ENCODE peak calls at places on chromosomes 11 and 22, in eight cellular contexts. E is suprapubic skin; G is cardiac fibroblast; H is WERI-Rb-1; A is fibroblast of lung; W is epithelial cell of esophagus; D is effector memory CD4-positive, alpha-beta T cell; N is astrocyte of the spinal cord. F is an unnamed sample.
A peak's percentile ranks its signal among the peaks of the same experiment; 100 is the strongest.

GRCh38 chr11:78740175-78741161 is 165.8 kb upstream of the NARS2 start:
- DNase-seq in E (no peak), G (no peak), H (no peak), A (no peak), W (no peak), D (no peak), N (no peak), F (no peak)

GRCh38 chr11:12200359-12201015 is 90.1 kb downstream of the MICAL2 start:
- DNase-seq in E (no peak), G (peak; percentile 90), H (no peak), A (peak; percentile 68), W (peak; percentile 72), D (no peak), N (peak; percentile 72), F (no peak)

GRCh38 chr22:46297151-46297819 is 615 bp downstream of the GTSE1 start:
- DNase-seq in E (no peak), G (no peak), H (peak; percentile 17), A (peak; percentile 9), W (peak; percentile 38), D (no peak), N (peak; percentile 27), F (no peak)

GRCh38 chr11:112134473-112134872 is 29.4 kb downstream of the IL18 start:
- DNase-seq in E (no peak), G (no peak), H (no peak), A (no peak), W (no peak), D (no peak), N (no peak), F (no peak)

GRCh38 chr11:77094841-77095365 is 7.7 kb upstream of the OMP start:
- DNase-seq in E (no peak), G (no peak), H (no peak), A (no peak), W (no peak), D (no peak), N (no peak), F (no peak)

GRCh38 chr11:128342511-128343133 is 244.7 kb downstream of the ETS1 start:
- DNase-seq in E (no peak), G (peak; percentile 77), H (peak; percentile 22), A (peak; percentile 40), W (peak; percentile 91), D (peak; percentile 76), N (peak; percentile 76), F (peak; percentile 66)

GRCh38 chr11:75441804-75442132 is 8.8 kb upstream of the KLHL35 start:
- DNase-seq in E (no peak), G (no peak), H (no peak), A (no peak), W (peak; percentile 29), D (no peak), N (no peak), F (no peak)

GRCh38 chr22:50293441-50294318 is 13.8 kb downstream of the PLXNB2 start:
- DNase-seq in E (no peak), G (peak; percentile 90), H (no peak), A (peak; percentile 52), W (peak; percentile 69), D (no peak), N (peak; percentile 65), F (no peak)

GRCh38 chr11:115503083-115503885 is 931 bp downstream of the CADM1 start:
- DNase-seq in E (peak; percentile 79), G (peak; percentile 22), H (peak; percentile 72), A (peak; percentile 63), W (peak; percentile 28), D (no peak), N (peak; percentile 73), F (no peak)

GRCh38 chr11:46719543-46720218 is 668 bp downstream of the F2 start:
- DNase-seq in E (no peak), G (no peak), H (no peak), A (no peak), W (no peak), D (no peak), N (no peak), F (no peak)

GRCh38 chr22:18058770-18059169 is 19.0 kb upstream of the PEX26 start:
- DNase-seq in E (no peak), G (no peak), H (no peak), A (no peak), W (no peak), D (no peak), N (no peak), F (no peak)

GRCh38 chr22:47290706-47291430 is 528.4 kb downstream of the TBC1D22A start:
- DNase-seq in E (peak; percentile 43), G (no peak), H (peak; percentile 7), A (no peak), W (no peak), D (no peak), N (no peak), F (no peak)

GRCh38 chr11:12842933-12843636 is 166.0 kb upstream of the RASSF10 start:
- DNase-seq in E (no peak), G (peak; percentile 86), H (peak; percentile 66), A (peak; percentile 64), W (peak; percentile 72), D (no peak), N (peak; percentile 69), F (no peak)

GRCh38 chr22:48071828-48072227 is 1309.4 kb downstream of the TBC1D22A start:
- DNase-seq in E (no peak), G (no peak), H (peak; percentile 30), A (no peak), W (no peak), D (no peak), N (no peak), F (no peak)

GRCh38 chr11:1858154-1858553 is 5.3 kb downstream of the LSP1 start:
- DNase-seq in E (no peak), G (no peak), H (no peak), A (no peak), W (no peak), D (no peak), N (no peak), F (no peak)

GRCh38 chr11:69650081-69650831 is 9.3 kb downstream of the CCND1 start:
- DNase-seq in E (no peak), G (no peak), H (no peak), A (no peak), W (no peak), D (no peak), N (no peak), F (no peak)

GRCh38 chr11:1519028-1519736 is 32.6 kb upstream of the MOB2 start:
- DNase-seq in E (no peak), G (no peak), H (no peak), A (no peak), W (no peak), D (no peak), N (no peak), F (no peak)

DNA sequence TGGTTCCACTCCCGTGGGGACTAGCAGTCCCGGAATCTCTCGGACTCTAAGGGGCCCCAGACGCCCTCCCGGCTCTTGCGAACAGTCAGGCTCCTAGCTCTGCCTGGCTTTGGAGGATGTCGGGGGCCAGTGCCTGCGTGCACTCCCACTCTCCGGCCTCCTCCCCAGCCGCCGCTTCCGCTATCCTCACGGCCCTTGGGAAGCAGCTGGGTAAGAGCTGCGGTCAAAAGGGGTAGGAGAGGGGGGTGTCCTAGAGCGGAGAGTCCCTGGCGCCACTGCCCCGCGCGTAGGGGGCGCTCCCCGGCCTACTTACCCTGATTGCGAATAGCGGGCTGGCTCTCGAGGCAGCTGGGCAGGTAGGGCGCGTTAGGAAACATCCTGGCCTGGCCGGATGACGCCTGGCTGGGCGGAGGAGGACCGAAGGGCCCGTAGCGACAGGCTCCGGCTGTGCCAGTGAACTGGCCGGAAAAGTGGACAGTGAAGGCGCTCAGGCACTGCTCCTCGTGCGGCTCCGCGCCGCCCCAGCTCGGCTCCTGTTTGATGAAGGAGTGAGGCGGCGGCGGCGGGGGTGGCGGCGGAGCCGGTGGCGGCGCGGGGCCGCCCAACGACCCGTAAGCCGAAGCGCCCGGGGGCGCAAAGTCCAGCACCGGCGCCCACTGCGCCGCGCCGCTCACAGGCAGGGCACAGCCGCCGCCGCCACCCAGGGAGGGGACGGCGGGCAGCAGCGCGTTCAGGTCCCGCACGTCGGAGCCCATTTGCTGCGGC is 770 bp downstream of the WT1 start:
- DNase-seq in E (no peak), G (peak; percentile 75), H (no peak), A (no peak), W (no peak), D (no peak), N (no peak), F (no peak)
- H3K4me3 ChIP-seq in E (peak overlapping the region; percentile 44), G (peak overlapping the region; percentile 69), H (peak overlapping the region; percentile 13), A (no peak overlapping the region), W (no peak overlapping the region), D (no peak overlapping the region), N (no peak overlapping the region), F (no peak overlapping the region)

GRCh38 chr11:393219-394033 is 583 bp upstream of the PKP3 start:
- DNase-seq in E (no peak), G (peak; percentile 72), H (no peak), A (peak; percentile 66), W (peak; percentile 97), D (no peak), N (peak; percentile 57), F (no peak)
- H3K4me3 ChIP-seq in E (peak overlapping the region; percentile 58), G (no peak overlapping the region), H (no peak overlapping the region), A (no peak overlapping the region), W (peak overlapping the region; percentile 84), D (no peak overlapping the region), N (no peak overlapping the region), F (no peak overlapping the region)

GRCh38 chr11:122743093-122743741 is 87.7 kb downstream of the UBASH3B start:
- DNase-seq in E (no peak), G (no peak), H (no peak), A (no peak), W (no peak), D (no peak), N (no peak), F (no peak)
- H3K4me3 ChIP-seq in E (no peak overlapping the region), G (no peak overlapping the region), H (no peak overlapping the region), A (no peak overlapping the region), W (no peak overlapping the region), D (peak overlapping the region; percentile 4), N (no peak overlapping the region), F (no peak overlapping the region)

GRCh38 chr11:3174387-3174786 is 9.3 kb upstream of the OSBPL5 start:
- DNase-seq in E (no peak), G (no peak), H (no peak), A (no peak), W (no peak), D (no peak), N (no peak), F (no peak)

GRCh38 chr11:3170756-3171670 is 5.9 kb upstream of the OSBPL5 start:
- DNase-seq in E (no peak), G (no peak), H (no peak), A (no peak), W (no peak), D (no peak), N (no peak), F (no peak)

GRCh38 chr11:3176487-3176886 is 11.4 kb upstream of the OSBPL5 start:
- DNase-seq in E (no peak), G (no peak), H (no peak), A (no peak), W (no peak), D (no peak), N (no peak), F (no peak)

GRCh38 chr11:3171931-3172560 is 6.9 kb upstream of the OSBPL5 start:
- DNase-seq in E (no peak), G (no peak), H (no peak), A (no peak), W (no peak), D (no peak), N (no peak), F (no peak)

DNA sequence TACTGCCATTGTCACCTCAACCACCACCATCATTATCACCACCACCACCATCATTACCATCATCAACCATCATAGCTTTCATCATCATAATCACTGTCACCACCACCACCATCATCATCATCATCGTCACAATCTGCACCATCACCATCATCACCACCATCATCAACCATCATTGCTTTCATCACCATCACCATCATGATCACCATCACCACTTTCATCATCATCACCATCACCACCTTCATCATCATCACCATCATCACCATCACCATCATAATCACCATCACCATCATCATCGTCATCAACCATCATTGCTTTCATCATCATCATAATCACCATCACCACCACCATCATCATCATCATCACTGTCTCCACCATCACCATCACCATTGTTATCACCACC is 8.7 kb upstream of the OSBPL5 start:
- DNase-seq in E (no peak), G (no peak), H (no peak), A (no peak), W (no peak), D (no peak), N (no peak), F (no peak)
- H3K4me3 ChIP-seq in E (no peak overlapping the region), G (no peak overlapping the region), H (no peak overlapping the region), A (no peak overlapping the region), W (no peak overlapping the region), D (no peak overlapping the region), N (no peak overlapping the region), F (no peak overlapping the region)

F was measured in skeletal muscle cell.